ENCODE peak calls at places on chromosomes 12 and 14, in seven cellular contexts. K is stimulated activated CD4-positive, alpha-beta T cell treated with anti-CD3 and anti-CD28 coated beads, Interleukin-15, amount 100 ng/mL, for 1 hour; P is DMS153; M is GM12865; C is activated CD8-positive, alpha-beta memory T cell treated with anti-CD3 and anti-CD28 coated beads for 4 hours; D is GM23248; Y is GM20000. A is an unnamed sample.

GRCh38 chr12:115155665-115156645 is 472.0 kb upstream of the TBX3 start:
- DNase-seq in K (no peak), P (no peak), M (no peak), C (no peak), D (peak; percentile 95), Y (no peak), A (no peak)

GRCh38 chr14:32083789-32084188 is 6.7 kb downstream of the ARHGAP5 start:
- DNase-seq in K (no peak), P (no peak), M (no peak), C (no peak), D (no peak), Y (no peak), A (no peak)

GRCh38 chr12:50734409-50735263 is 29.3 kb upstream of the ATF1 start:
- DNase-seq in K (no peak), P (no peak), M (peak; percentile 43), C (no peak), D (peak; percentile 56), Y (peak; percentile 29), A (peak; percentile 14)

GRCh38 chr12:12441891-12442461 is 85.1 kb downstream of the BORCS5 start:
- DNase-seq in K (no peak), P (no peak), M (no peak), C (peak; percentile 23), D (no peak), Y (peak; percentile 45), A (no peak)

GRCh38 chr14:29528889-29529288 is 398.8 kb downstream of the PRKD1 start:
- DNase-seq in K (no peak), P (peak; percentile 14), M (peak; percentile 1), C (no peak), D (peak; percentile 0), Y (no peak), A (no peak)

GRCh38 chr12:47938093-47938492 is 25.3 kb upstream of the TMEM106C start:
- DNase-seq in K (no peak), P (no peak), M (no peak), C (no peak), D (peak; percentile 42), Y (no peak), A (no peak)

GRCh38 chr12:123830675-123831074 is 68.6 kb downstream of the DNAH10 start:
- DNase-seq in K (no peak), P (no peak), M (no peak), C (no peak), D (no peak), Y (no peak), A (no peak)

GRCh38 chr14:104281768-104282301 is 143.4 kb downstream of the KIF26A start:
- DNase-seq in K (no peak), P (no peak), M (no peak), C (no peak), D (no peak), Y (no peak), A (no peak)

GRCh38 chr12:123251403-123252076 is 18.3 kb downstream of the MTRFR start:
- DNase-seq in K (no peak), P (no peak), M (no peak), C (no peak), D (no peak), Y (no peak), A (no peak)

GRCh38 chr14:65753061-65753460 is 340.5 kb downstream of the FUT8 start:
- DNase-seq in K (no peak), P (no peak), M (no peak), C (no peak), D (no peak), Y (no peak), A (no peak)

GRCh38 chr12:108468149-108468968 is 46.7 kb upstream of the FICD start:
- DNase-seq in K (no peak), P (no peak), M (peak; percentile 50), C (no peak), D (peak; percentile 56), Y (peak; percentile 59), A (no peak)

GRCh38 chr12:50224026-50224692 is 57.0 kb upstream of the CERS5 start:
- DNase-seq in K (no peak), P (peak; percentile 85), M (peak; percentile 77), C (peak; percentile 15), D (peak; percentile 68), Y (no peak), A (no peak)

GRCh38 chr12:52494100-52494499 is 1.0 kb upstream of the KRT6A start:
- DNase-seq in K (no peak), P (no peak), M (no peak), C (no peak), D (peak; percentile 38), Y (no peak), A (no peak)

GRCh38 chr14:52106853-52107252 is 38.0 kb upstream of the NID2 start:
- DNase-seq in K (no peak), P (no peak), M (no peak), C (no peak), D (no peak), Y (no peak), A (no peak)

GRCh38 chr14:27528328-27528727 is 930.5 kb upstream of the NOVA1 start:
- DNase-seq in K (no peak), P (peak; percentile 65), M (no peak), C (no peak), D (peak; percentile 7), Y (no peak), A (no peak)

GRCh38 chr14:68144051-68144681 is 324.6 kb downstream of the RAD51B start:
- DNase-seq in K (no peak), P (no peak), M (no peak), C (no peak), D (peak; percentile 38), Y (no peak), A (no peak)

GRCh38 chr14:41785696-41786095 is 179.0 kb downstream of the LRFN5 start:
- DNase-seq in K (no peak), P (peak; percentile 48), M (no peak), C (no peak), D (no peak), Y (no peak), A (no peak)

GRCh38 chr12:29004066-29004935 is 144.8 kb upstream of the FAR2 start:
- DNase-seq in K (no peak), P (no peak), M (no peak), C (no peak), D (no peak), Y (no peak), A (no peak)

GRCh38 chr14:100384819-100385813 is 62.0 kb downstream of the SLC25A47 start:
- DNase-seq in K (no peak), P (no peak), M (no peak), C (no peak), D (peak; percentile 81), Y (no peak), A (no peak)

GRCh38 chr14:50954811-50955372 is 10.6 kb upstream of the PYGL start:
- DNase-seq in K (no peak), P (peak; percentile 55), M (peak; percentile 48), C (no peak), D (peak; percentile 85), Y (peak; percentile 70), A (no peak)

GRCh38 chr12:34390171-34390841 is 368.0 kb downstream of the ALG10 start:
- DNase-seq in K (no peak), P (no peak), M (no peak), C (no peak), D (no peak), Y (no peak), A (no peak)

GRCh38 chr12:112936927-112937326 is 1.3 kb upstream of the OAS3 start:
- DNase-seq in K (no peak), P (peak; percentile 44), M (no peak), C (no peak), D (no peak), Y (no peak), A (no peak)

GRCh38 chr12:52570511-52570910 is 3.1 kb downstream of the KRT74 start:
- DNase-seq in K (no peak), P (no peak), M (no peak), C (no peak), D (no peak), Y (no peak), A (no peak)

GRCh38 chr12:46831335-46832083 is 5.7 kb upstream of the SLC38A4 start:
- DNase-seq in K (no peak), P (no peak), M (no peak), C (no peak), D (peak; percentile 53), Y (no peak), A (no peak)

GRCh38 chr12:12788675-12789368 is 3.4 kb downstream of the APOLD1 start:
- DNase-seq in K (peak; percentile 19), P (peak; percentile 66), M (peak; percentile 88), C (peak; percentile 38), D (peak; percentile 81), Y (peak; percentile 74), A (no peak)

GRCh38 chr14:94748667-94749347 is 21.1 kb downstream of the GSC start:
- DNase-seq in K (no peak), P (no peak), M (peak; percentile 54), C (no peak), D (no peak), Y (no peak), A (no peak)

GRCh38 chr14:89844508-89844907 is 110.0 kb downstream of the EFCAB11 start:
- DNase-seq in K (no peak), P (no peak), M (no peak), C (no peak), D (no peak), Y (no peak), A (no peak)

GRCh38 chr12:22396253-22396652 is 61.7 kb upstream of the ST8SIA1 start:
- DNase-seq in K (no peak), P (no peak), M (no peak), C (no peak), D (no peak), Y (no peak), A (no peak)

GRCh38 chr12:18897816-18898215 is 159.9 kb downstream of the CAPZA3 start:
- DNase-seq in K (no peak), P (no peak), M (no peak), C (no peak), D (peak; percentile 21), Y (no peak), A (no peak)

GRCh38 chr12:68609955-68610434 is 704 bp upstream of the RAP1B start:
- DNase-seq in K (no peak), P (no peak), M (peak; percentile 55), C (no peak), D (peak; percentile 63), Y (no peak), A (no peak)

GRCh38 chr12:81257952-81258551 is 180.2 kb downstream of the ACSS3 start:
- DNase-seq in K (no peak), P (peak; percentile 78), M (peak; percentile 60), C (no peak), D (peak; percentile 63), Y (no peak), A (no peak)

GRCh38 chr12:3913278-3913677 is 40.1 kb upstream of the PARP11 start:
- DNase-seq in K (no peak), P (no peak), M (peak; percentile 26), C (no peak), D (no peak), Y (no peak), A (no peak)